ENCODE peak calls at places on chromosomes 1 and 21, in seven cellular contexts. One of them, this sample, is unnamed.

GRCh38 chr1:55868026-55868425 is 652.9 kb upstream of the USP24 start:
- DNase-seq in activated naive CD4-positive, alpha-beta T cell: no peak
- DNase-seq in WTC11: no peak
- DNase-seq in stimulated activated CD4-positive, alpha-beta T cell treated with anti-CD3 and anti-CD28 coated beads, Interleukin-4, amount 100 ng/mL, for 4 hours: no peak
- DNase-seq in activated T-cell treated with anti-CD3 and anti-CD28 coated beads for 4 hours: no peak
- DNase-seq in fibroblast of lung: peak
- DNase-seq in posterior cingulate gyrus: no peak
- DNase-seq in this sample: no peak

GRCh38 chr1:110067957-110068645 is 2.4 kb downstream of the ALX3 start:
- DNase-seq in activated naive CD4-positive, alpha-beta T cell: no peak
- DNase-seq in WTC11: peak
- DNase-seq in stimulated activated CD4-positive, alpha-beta T cell treated with anti-CD3 and anti-CD28 coated beads, Interleukin-4, amount 100 ng/mL, for 4 hours: no peak
- DNase-seq in activated T-cell treated with anti-CD3 and anti-CD28 coated beads for 4 hours: no peak
- DNase-seq in fibroblast of lung: peak
- DNase-seq in posterior cingulate gyrus: no peak
- DNase-seq in this sample: no peak

GRCh38 chr1:14109276-14109635 is 409.3 kb downstream of the PRDM2 start:
- DNase-seq in activated naive CD4-positive, alpha-beta T cell: no peak
- DNase-seq in WTC11: no peak
- DNase-seq in stimulated activated CD4-positive, alpha-beta T cell treated with anti-CD3 and anti-CD28 coated beads, Interleukin-4, amount 100 ng/mL, for 4 hours: no peak
- DNase-seq in activated T-cell treated with anti-CD3 and anti-CD28 coated beads for 4 hours: no peak
- DNase-seq in fibroblast of lung: no peak
- DNase-seq in posterior cingulate gyrus: no peak
- DNase-seq in this sample: no peak

GRCh38 chr1:246219508-246220030 is 287.5 kb downstream of the SMYD3 start:
- DNase-seq in activated naive CD4-positive, alpha-beta T cell: no peak
- DNase-seq in WTC11: no peak
- DNase-seq in stimulated activated CD4-positive, alpha-beta T cell treated with anti-CD3 and anti-CD28 coated beads, Interleukin-4, amount 100 ng/mL, for 4 hours: no peak
- DNase-seq in activated T-cell treated with anti-CD3 and anti-CD28 coated beads for 4 hours: no peak
- DNase-seq in fibroblast of lung: peak
- DNase-seq in posterior cingulate gyrus: no peak
- DNase-seq in this sample: no peak

GRCh38 chr1:206709772-206710456 is 25.2 kb downstream of the MAPKAPK2 start:
- DNase-seq in activated naive CD4-positive, alpha-beta T cell: no peak
- DNase-seq in WTC11: no peak
- DNase-seq in stimulated activated CD4-positive, alpha-beta T cell treated with anti-CD3 and anti-CD28 coated beads, Interleukin-4, amount 100 ng/mL, for 4 hours: no peak
- DNase-seq in activated T-cell treated with anti-CD3 and anti-CD28 coated beads for 4 hours: no peak
- DNase-seq in fibroblast of lung: no peak
- DNase-seq in posterior cingulate gyrus: no peak
- DNase-seq in this sample: no peak

GRCh38 chr21:25857308-25858099 is 122.7 kb downstream of the GABPA start:
- DNase-seq in activated naive CD4-positive, alpha-beta T cell: no peak
- DNase-seq in WTC11: no peak
- DNase-seq in stimulated activated CD4-positive, alpha-beta T cell treated with anti-CD3 and anti-CD28 coated beads, Interleukin-4, amount 100 ng/mL, for 4 hours: no peak
- DNase-seq in activated T-cell treated with anti-CD3 and anti-CD28 coated beads for 4 hours: no peak
- DNase-seq in fibroblast of lung: peak
- DNase-seq in posterior cingulate gyrus: no peak
- DNase-seq in this sample: no peak

GRCh38 chr1:15412843-15413242 is 3.2 kb downstream of the EFHD2 start:
- DNase-seq in activated naive CD4-positive, alpha-beta T cell: no peak
- DNase-seq in WTC11: no peak
- DNase-seq in stimulated activated CD4-positive, alpha-beta T cell treated with anti-CD3 and anti-CD28 coated beads, Interleukin-4, amount 100 ng/mL, for 4 hours: no peak
- DNase-seq in activated T-cell treated with anti-CD3 and anti-CD28 coated beads for 4 hours: no peak
- DNase-seq in fibroblast of lung: no peak
- DNase-seq in posterior cingulate gyrus: peak
- DNase-seq in this sample: no peak

GRCh38 chr1:159779403-159779851 is 1.3 kb upstream of the DUSP23 start:
- DNase-seq in activated naive CD4-positive, alpha-beta T cell: no peak
- DNase-seq in WTC11: no peak
- DNase-seq in stimulated activated CD4-positive, alpha-beta T cell treated with anti-CD3 and anti-CD28 coated beads, Interleukin-4, amount 100 ng/mL, for 4 hours: no peak
- DNase-seq in activated T-cell treated with anti-CD3 and anti-CD28 coated beads for 4 hours: no peak
- DNase-seq in fibroblast of lung: peak
- DNase-seq in posterior cingulate gyrus: no peak
- DNase-seq in this sample: no peak

GRCh38 chr1:230261918-230262650 is 164.0 kb downstream of the PGBD5 start:
- DNase-seq in activated naive CD4-positive, alpha-beta T cell: no peak
- DNase-seq in WTC11: no peak
- DNase-seq in stimulated activated CD4-positive, alpha-beta T cell treated with anti-CD3 and anti-CD28 coated beads, Interleukin-4, amount 100 ng/mL, for 4 hours: no peak
- DNase-seq in activated T-cell treated with anti-CD3 and anti-CD28 coated beads for 4 hours: no peak
- DNase-seq in fibroblast of lung: no peak
- DNase-seq in posterior cingulate gyrus: no peak
- DNase-seq in this sample: no peak

GRCh38 chr21:15788847-15789548 is 59.2 kb downstream of the USP25 start:
- DNase-seq in activated naive CD4-positive, alpha-beta T cell: no peak
- DNase-seq in WTC11: no peak
- DNase-seq in stimulated activated CD4-positive, alpha-beta T cell treated with anti-CD3 and anti-CD28 coated beads, Interleukin-4, amount 100 ng/mL, for 4 hours: no peak
- DNase-seq in activated T-cell treated with anti-CD3 and anti-CD28 coated beads for 4 hours: no peak
- DNase-seq in fibroblast of lung: peak
- DNase-seq in posterior cingulate gyrus: no peak
- DNase-seq in this sample: no peak

GRCh38 chr1:23019851-23020625 is 770 bp downstream of the KDM1A start:
- DNase-seq in activated naive CD4-positive, alpha-beta T cell: no peak
- DNase-seq in WTC11: peak
- DNase-seq in stimulated activated CD4-positive, alpha-beta T cell treated with anti-CD3 and anti-CD28 coated beads, Interleukin-4, amount 100 ng/mL, for 4 hours: no peak
- DNase-seq in activated T-cell treated with anti-CD3 and anti-CD28 coated beads for 4 hours: peak
- DNase-seq in fibroblast of lung: peak
- DNase-seq in posterior cingulate gyrus: no peak
- DNase-seq in this sample: peak

GRCh38 chr1:209641216-209642181 is 10.7 kb downstream of the LAMB3 start:
- DNase-seq in activated naive CD4-positive, alpha-beta T cell: no peak
- DNase-seq in WTC11: no peak
- DNase-seq in stimulated activated CD4-positive, alpha-beta T cell treated with anti-CD3 and anti-CD28 coated beads, Interleukin-4, amount 100 ng/mL, for 4 hours: no peak
- DNase-seq in activated T-cell treated with anti-CD3 and anti-CD28 coated beads for 4 hours: no peak
- DNase-seq in fibroblast of lung: peak
- DNase-seq in posterior cingulate gyrus: peak
- DNase-seq in this sample: no peak

GRCh38 chr1:44820945-44821715 is 12.8 kb downstream of the BTBD19 start:
- DNase-seq in activated naive CD4-positive, alpha-beta T cell: no peak
- DNase-seq in WTC11: no peak
- DNase-seq in stimulated activated CD4-positive, alpha-beta T cell treated with anti-CD3 and anti-CD28 coated beads, Interleukin-4, amount 100 ng/mL, for 4 hours: no peak
- DNase-seq in activated T-cell treated with anti-CD3 and anti-CD28 coated beads for 4 hours: no peak
- DNase-seq in fibroblast of lung: no peak
- DNase-seq in posterior cingulate gyrus: no peak
- DNase-seq in this sample: no peak

GRCh38 chr1:156160744-156161181 is 7.4 kb downstream of the SEMA4A start:
- DNase-seq in activated naive CD4-positive, alpha-beta T cell: no peak
- DNase-seq in WTC11: peak
- DNase-seq in stimulated activated CD4-positive, alpha-beta T cell treated with anti-CD3 and anti-CD28 coated beads, Interleukin-4, amount 100 ng/mL, for 4 hours: peak
- DNase-seq in activated T-cell treated with anti-CD3 and anti-CD28 coated beads for 4 hours: peak
- DNase-seq in fibroblast of lung: peak
- DNase-seq in posterior cingulate gyrus: peak
- DNase-seq in this sample: no peak

GRCh38 chr1:71240656-71241055 is 159.8 kb upstream of the ZRANB2 start:
- DNase-seq in activated naive CD4-positive, alpha-beta T cell: no peak
- DNase-seq in WTC11: no peak
- DNase-seq in stimulated activated CD4-positive, alpha-beta T cell treated with anti-CD3 and anti-CD28 coated beads, Interleukin-4, amount 100 ng/mL, for 4 hours: no peak
- DNase-seq in activated T-cell treated with anti-CD3 and anti-CD28 coated beads for 4 hours: no peak
- DNase-seq in fibroblast of lung: no peak
- DNase-seq in posterior cingulate gyrus: no peak
- DNase-seq in this sample: no peak

GRCh38 chr1:163701783-163702182 is 380.0 kb downstream of the NUF2 start:
- DNase-seq in activated naive CD4-positive, alpha-beta T cell: no peak
- DNase-seq in WTC11: no peak
- DNase-seq in stimulated activated CD4-positive, alpha-beta T cell treated with anti-CD3 and anti-CD28 coated beads, Interleukin-4, amount 100 ng/mL, for 4 hours: no peak
- DNase-seq in activated T-cell treated with anti-CD3 and anti-CD28 coated beads for 4 hours: no peak
- DNase-seq in fibroblast of lung: no peak
- DNase-seq in posterior cingulate gyrus: no peak
- DNase-seq in this sample: no peak

GRCh38 chr1:75203415-75204277 is 69.5 kb downstream of the LHX8 start:
- DNase-seq in activated naive CD4-positive, alpha-beta T cell: no peak
- DNase-seq in WTC11: peak
- DNase-seq in stimulated activated CD4-positive, alpha-beta T cell treated with anti-CD3 and anti-CD28 coated beads, Interleukin-4, amount 100 ng/mL, for 4 hours: no peak
- DNase-seq in activated T-cell treated with anti-CD3 and anti-CD28 coated beads for 4 hours: no peak
- DNase-seq in fibroblast of lung: peak
- DNase-seq in posterior cingulate gyrus: no peak
- DNase-seq in this sample: no peak

This sample was measured in GDM1.